ENCODE peak calls at places on chromosomes 5 and 9, in six cellular contexts. R is HuH-7, I is left lobe of liver, O is osteoblast, H is NCI-H2029, K is coronary artery. U is an unnamed sample.

GRCh38 chr5:160367261-160367660 is 3.2 kb downstream of the C1QTNF2 start:
- DNase-seq in R (no peak), I (no peak), O (no peak), H (no peak), K (no peak), U (no peak)

GRCh38 chr5:174532453-174533126 is 191.8 kb upstream of the MSX2 start:
- DNase-seq in R (peak), I (peak), O (peak), H (no peak), K (peak), U (peak)

GRCh38 chr5:150239794-150240122 is 49.8 kb downstream of the CAMK2A start:
- DNase-seq in R (no peak), I (no peak), O (peak), H (no peak), K (no peak), U (no peak)

GRCh38 chr5:129459485-129460120 is 495 bp upstream of the ADAMTS19 start:
- DNase-seq in R (peak), I (no peak), O (peak), H (no peak), K (no peak), U (peak)

GRCh38 chr5:73896117-73896516 is 270.1 kb downstream of the ARHGEF28 start:
- DNase-seq in R (no peak), I (no peak), O (no peak), H (no peak), K (no peak), U (no peak)

GRCh38 chr5:34533582-34534236 is 122.4 kb upstream of the RAI14 start:
- DNase-seq in R (no peak), I (no peak), O (peak), H (no peak), K (no peak), U (no peak)

GRCh38 chr9:90009447-90009846 is 404.6 kb downstream of the GADD45G start:
- DNase-seq in R (no peak), I (no peak), O (no peak), H (no peak), K (no peak), U (no peak)

GRCh38 chr9:89185980-89186379 is 7.4 kb upstream of the SHC3 start:
- DNase-seq in R (peak), I (no peak), O (no peak), H (no peak), K (no peak), U (no peak)

GRCh38 chr5:114355086-114355830 is 6.6 kb upstream of the KCNN2 start:
- DNase-seq in R (no peak), I (no peak), O (no peak), H (no peak), K (no peak), U (no peak)

GRCh38 chr5:174084691-174085154 is 39.2 kb downstream of the NSG2 start:
- DNase-seq in R (no peak), I (no peak), O (no peak), H (no peak), K (no peak), U (no peak)

GRCh38 chr5:1644810-1645571 is 121.2 kb upstream of the LPCAT1 start:
- DNase-seq in R (peak), I (peak), O (peak), H (peak), K (peak), U (peak)

GRCh38 chr5:107331312-107331711 is 339.4 kb downstream of the EFNA5 start:
- DNase-seq in R (no peak), I (no peak), O (no peak), H (no peak), K (no peak), U (no peak)

GRCh38 chr9:137317979-137318511 is 16.0 kb upstream of the NRARP start:
- DNase-seq in R (no peak), I (no peak), O (peak), H (no peak), K (peak), U (no peak)

GRCh38 chr9:129309041-129309430 is 131.0 kb upstream of the IER5L start:
- DNase-seq in R (no peak), I (peak), O (no peak), H (no peak), K (peak), U (no peak)

GRCh38 chr5:164394686-164395187 is 889.3 kb downstream of the MAT2B start:
- DNase-seq in R (no peak), I (no peak), O (no peak), H (no peak), K (no peak), U (no peak)

GRCh38 chr5:178145965-178146820 is 7.5 kb downstream of the NHP2 start:
- DNase-seq in R (peak), I (peak), O (peak), H (peak), K (no peak), U (peak)

GRCh38 chr9:128498911-128499310 is 5.6 kb upstream of the GLE1 start:
- DNase-seq in R (no peak), I (no peak), O (no peak), H (no peak), K (no peak), U (no peak)

GRCh38 chr5:61363715-61364114 is 31.7 kb downstream of the ZSWIM6 start:
- DNase-seq in R (no peak), I (no peak), O (no peak), H (no peak), K (no peak), U (no peak)

GRCh38 chr9:98272083-98272482 is 16.6 kb upstream of the TBC1D2 start:
- DNase-seq in R (no peak), I (no peak), O (no peak), H (no peak), K (no peak), U (no peak)

GRCh38 chr5:14108170-14108996 is 34.8 kb upstream of the TRIO start:
- DNase-seq in R (peak), I (peak), O (no peak), H (peak), K (no peak), U (peak)

GRCh38 chr9:129504404-129504803 is 116.5 kb downstream of the C9orf50 start:
- DNase-seq in R (no peak), I (no peak), O (no peak), H (no peak), K (no peak), U (no peak)